ENCODE peak calls at places on chromosomes 12 and 14, in seven cellular contexts. S is dorsolateral prefrontal cortex, K is astrocyte, Z is brain microvascular endothelial cell, O is breast epithelium, H is stomach, T is neuronal stem cell. M is an unnamed sample.
A peak's percentile ranks its signal among the peaks of the same experiment; 100 is the strongest.

GRCh38 chr12:59452746-59453145 is 143.1 kb upstream of the SLC16A7 start:
- DNase-seq in S (no peak), K (peak; percentile 43), Z (no peak), O (no peak), H (no peak), T (no peak), M (no peak)

GRCh38 chr12:115767921-115768320 is 509.6 kb downstream of the MED13L start:
- DNase-seq in S (no peak), K (no peak), Z (no peak), O (no peak), H (no peak), T (no peak), M (no peak)

GRCh38 chr12:3279832-3280231 is 202.7 kb downstream of the TSPAN9 start:
- DNase-seq in S (no peak), K (no peak), Z (no peak), O (no peak), H (no peak), T (no peak), M (no peak)

GRCh38 chr14:26414103-26414502 is 183.7 kb downstream of the NOVA1 start:
- DNase-seq in S (no peak), K (no peak), Z (no peak), O (no peak), H (no peak), T (no peak), M (no peak)

GRCh38 chr12:116346222-116346621 is 68.7 kb upstream of the MED13L start:
- DNase-seq in S (no peak), K (peak; percentile 46), Z (peak; percentile 24), O (no peak), H (no peak), T (peak; percentile 39), M (no peak)

GRCh38 chr14:104690266-104690711 is 871 bp downstream of the INF2 start:
- DNase-seq in S (no peak), K (no peak), Z (no peak), O (no peak), H (peak; percentile 70), T (no peak), M (no peak)

GRCh38 chr14:50917449-50917848 is 26.8 kb downstream of the PYGL start:
- DNase-seq in S (no peak), K (no peak), Z (no peak), O (no peak), H (no peak), T (no peak), M (no peak)

GRCh38 chr12:109475993-109476806 is 900 bp downstream of the KCTD10 start:
- DNase-seq in S (no peak), K (no peak), Z (no peak), O (no peak), H (no peak), T (no peak), M (no peak)

GRCh38 chr14:43795600-43796228 is 711.4 kb downstream of the FSCB start:
- DNase-seq in S (no peak), K (no peak), Z (no peak), O (no peak), H (no peak), T (no peak), M (no peak)

GRCh38 chr12:69097619-69098368 is 141.6 kb upstream of the CPSF6 start:
- DNase-seq in S (no peak), K (peak; percentile 82), Z (peak; percentile 24), O (no peak), H (no peak), T (no peak), M (no peak)

GRCh38 chr14:21846227-21846885 is 172.7 kb upstream of the OR4E1 start:
- DNase-seq in S (no peak), K (no peak), Z (peak; percentile 25), O (no peak), H (peak; percentile 40), T (peak; percentile 30), M (peak; percentile 7)

GRCh38 chr14:50087350-50088116 is 28.8 kb downstream of the VCPKMT start:
- DNase-seq in S (no peak), K (no peak), Z (no peak), O (no peak), H (no peak), T (no peak), M (no peak)

GRCh38 chr12:57840701-57841100 is 5.8 kb downstream of the CTDSP2 start:
- DNase-seq in S (no peak), K (no peak), Z (no peak), O (no peak), H (peak; percentile 52), T (no peak), M (no peak)

GRCh38 chr12:132173135-132174014 is 29.1 kb downstream of the NOC4L start:
- DNase-seq in S (no peak), K (no peak), Z (no peak), O (no peak), H (no peak), T (no peak), M (no peak)

GRCh38 chr12:103441437-103442186 is 54.2 kb downstream of the C12orf42 start:
- DNase-seq in S (no peak), K (no peak), Z (no peak), O (no peak), H (no peak), T (no peak), M (no peak)

GRCh38 chr14:68214431-68214830 is 394.9 kb downstream of the RAD51B start:
- DNase-seq in S (no peak), K (no peak), Z (no peak), O (no peak), H (no peak), T (no peak), M (no peak)

GRCh38 chr14:45198551-45198950 is 54.5 kb downstream of the MIS18BP1 start:
- DNase-seq in S (no peak), K (peak; percentile 95), Z (peak; percentile 1), O (peak; percentile 37), H (no peak), T (no peak), M (no peak)

GRCh38 chr14:45199246-45199645 is 53.8 kb downstream of the MIS18BP1 start:
- DNase-seq in S (no peak), K (peak; percentile 87), Z (peak; percentile 66), O (no peak), H (no peak), T (no peak), M (no peak)

GRCh38 chr14:45201908-45202307 is 51.1 kb downstream of the MIS18BP1 start:
- DNase-seq in S (peak; percentile 56), K (peak; percentile 27), Z (peak; percentile 3), O (no peak), H (no peak), T (no peak), M (no peak)

DNA sequence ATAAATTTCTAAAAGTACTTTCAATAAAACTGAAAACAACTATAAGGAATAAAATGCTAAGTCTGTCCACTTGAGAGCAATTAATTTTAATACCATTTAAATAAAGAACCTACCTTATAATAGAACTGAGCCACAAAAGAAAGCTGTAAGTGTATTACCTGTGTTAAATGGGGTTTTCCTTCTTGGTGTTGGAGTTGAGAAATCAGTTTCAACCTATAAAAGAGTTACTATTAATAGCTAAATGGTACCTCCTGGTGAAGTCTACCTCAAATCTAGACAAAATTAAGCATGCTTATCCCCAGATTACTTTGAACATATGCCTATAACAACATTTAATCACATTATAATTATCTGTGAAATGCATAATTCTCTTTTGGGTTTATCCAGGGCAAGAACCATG is 48.8 kb downstream of the MIS18BP1 start:
- DNase-seq in S (no peak), K (no peak), Z (no peak), O (no peak), H (no peak), T (no peak), M (no peak)
- H3K27me3 ChIP-seq in S (no peaks in the 10 kb centered on the region), K (no peaks in the 10 kb centered on the region), Z (no peaks in the 10 kb centered on the region), O (no peaks in the 10 kb centered on the region), H (no peaks in the 10 kb centered on the region), T (no peaks in the 10 kb centered on the region), M (no peaks in the 10 kb centered on the region)

GRCh38 chr12:94095618-94096017 is 52.8 kb upstream of the PLXNC1 start:
- DNase-seq in S (no peak), K (no peak), Z (no peak), O (no peak), H (no peak), T (no peak), M (no peak)

GRCh38 chr12:94099191-94099983 is 49.0 kb upstream of the PLXNC1 start:
- DNase-seq in S (no peak), K (peak; percentile 91), Z (peak; percentile 93), O (no peak), H (no peak), T (no peak), M (no peak)

GRCh38 chr12:94100254-94100653 is 48.1 kb upstream of the PLXNC1 start:
- DNase-seq in S (no peak), K (peak; percentile 91), Z (peak; percentile 63), O (no peak), H (no peak), T (no peak), M (no peak)

GRCh38 chr12:94100990-94101901 is 47.1 kb upstream of the PLXNC1 start:
- DNase-seq in S (peak; percentile 65), K (peak; percentile 32), Z (peak; percentile 60), O (peak; percentile 58), H (peak; percentile 77), T (peak; percentile 69), M (peak; percentile 76)

DNA sequence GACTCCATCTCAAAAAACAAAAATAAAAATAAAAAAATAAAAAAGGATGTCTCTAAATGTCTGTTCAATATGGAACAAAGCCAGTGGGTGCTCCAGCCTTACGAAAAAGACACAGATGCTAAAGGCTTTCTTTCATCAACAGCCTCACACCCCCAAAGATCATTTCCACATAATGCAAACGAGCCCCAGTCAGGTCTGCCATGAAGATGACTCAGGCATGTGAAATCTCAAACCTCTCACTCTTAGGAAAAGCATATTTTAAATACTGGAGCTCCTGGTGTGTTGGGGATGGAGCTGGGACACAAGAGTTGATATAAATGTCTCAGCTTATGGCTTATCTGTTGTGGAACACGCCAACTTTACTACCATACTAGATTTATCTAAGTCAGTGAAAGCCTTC is 49.9 kb upstream of the PLXNC1 start:
- DNase-seq in S (no peak), K (peak; percentile 88), Z (peak; percentile 65), O (no peak), H (no peak), T (no peak), M (no peak)
- H3K27me3 ChIP-seq in S (no peaks in the 10 kb centered on the region), K (no peaks in the 10 kb centered on the region), Z (no peaks in the 10 kb centered on the region), O (no peaks in the 10 kb centered on the region), H (peaks cover 11% of the 10 kb centered on the region), T (peaks cover 6% of the 10 kb centered on the region), M (no peaks in the 10 kb centered on the region)

GRCh38 chr14:88325883-88326282 is 2.8 kb upstream of the KCNK10 start:
- DNase-seq in S (no peak), K (no peak), Z (no peak), O (no peak), H (no peak), T (no peak), M (no peak)

GRCh38 chr14:88323520-88324199 is 591 bp upstream of the KCNK10 start:
- DNase-seq in S (peak; percentile 42), K (no peak), Z (no peak), O (no peak), H (no peak), T (no peak), M (peak; percentile 17)

GRCh38 chr14:88322505-88323085 is 474 bp downstream of the KCNK10 start:
- DNase-seq in S (peak; percentile 44), K (no peak), Z (no peak), O (no peak), H (no peak), T (no peak), M (no peak)

GRCh38 chr14:88323086-88323519 is at the start of gene KCNK10:
- DNase-seq in S (peak; percentile 43), K (peak; percentile 3), Z (no peak), O (no peak), H (no peak), T (no peak), M (no peak)

GRCh38 chr14:88321692-88322504 is 1.2 kb downstream of the KCNK10 start:
- DNase-seq in S (peak; percentile 34), K (no peak), Z (no peak), O (no peak), H (no peak), T (no peak), M (no peak)
- H3K27me3 ChIP-seq in S (peaks cover 8% of the 10 kb centered on the region), K (peaks cover 52% of the 10 kb centered on the region), Z (peaks cover 48% of the 10 kb centered on the region), O (peaks cover 72% of the 10 kb centered on the region), H (peaks cover 97% of the 10 kb centered on the region), T (no peaks in the 10 kb centered on the region), M (no peaks in the 10 kb centered on the region)

GRCh38 chr12:52727037-52727436 is 23.7 kb upstream of the KRT77 start:
- DNase-seq in S (no peak), K (no peak), Z (no peak), O (no peak), H (no peak), T (no peak), M (no peak)
- H3K27me3 ChIP-seq in S (no peaks in the 10 kb centered on the region), K (peaks cover 27% of the 10 kb centered on the region), Z (no peaks in the 10 kb centered on the region), O (peaks cover 4% of the 10 kb centered on the region), H (peaks cover 49% of the 10 kb centered on the region), T (no peaks in the 10 kb centered on the region), M (no peaks in the 10 kb centered on the region)